ENCODE peak calls at places on chromosomes 12 and 14, in nine cellular contexts. Y, N, V, R, E, D, M, W and U are unnamed samples.

GRCh38 chr14:44149597-44149996 is 357.5 kb downstream of the FSCB start:
- DNase-seq in W (no peak), D (peak; percentile 60), V (no peak), Y (no peak), N (no peak), M (peak; percentile 57), R (no peak), E (no peak), U (no peak)

GRCh38 chr12:104063712-104064030 is 660 bp upstream of the HCFC2 start:
- DNase-seq in E (no peak), D (no peak), V (no peak), N (no peak), W (no peak), R (peak; percentile 22), M (no peak), Y (no peak), U (no peak)

GRCh38 chr14:89221109-89221508 is 195.9 kb downstream of the FOXN3 start:
- DNase-seq in D (peak; percentile 81), R (no peak), N (no peak), E (no peak), Y (no peak), W (no peak), M (no peak), V (no peak), U (no peak)

GRCh38 chr14:68788275-68789001 is 4.4 kb downstream of the ZFP36L1 start:
- DNase-seq in Y (no peak), M (no peak), D (no peak), E (no peak), W (no peak), R (no peak), N (no peak), V (no peak), U (no peak)

GRCh38 chr14:101733211-101733610 is 28.3 kb upstream of the PPP2R5C start:
- DNase-seq in M (no peak), Y (no peak), N (no peak), R (no peak), V (no peak), W (no peak), E (no peak), D (peak; percentile 68), U (no peak)

GRCh38 chr12:68497702-68498101 is 113.0 kb upstream of the RAP1B start:
- DNase-seq in R (no peak), E (no peak), V (no peak), W (no peak), N (no peak), M (peak; percentile 7), Y (no peak), D (peak; percentile 87), U (no peak)

GRCh38 chr14:75307700-75308379 is 29.2 kb downstream of the FOS start:
- DNase-seq in R (peak; percentile 93), D (peak; percentile 90), M (peak; percentile 73), V (peak; percentile 84), Y (peak; percentile 89), N (peak; percentile 95), E (peak; percentile 92), W (peak; percentile 88), U (peak; percentile 90)

GRCh38 chr12:107501681-107502080 is 183.9 kb upstream of the PWP1 start:
- DNase-seq in N (no peak), V (no peak), R (no peak), E (no peak), D (no peak), W (no peak), M (no peak), Y (no peak), U (no peak)

GRCh38 chr12:114625294-114625851 is 58.6 kb downstream of the TBX3 start:
- DNase-seq in E (no peak), V (peak; percentile 50), R (no peak), Y (no peak), W (no peak), M (peak; percentile 43), N (no peak), D (peak; percentile 78), U (no peak)

GRCh38 chr12:26721800-26722199 is 111.2 kb downstream of the ITPR2 start:
- DNase-seq in Y (no peak), D (no peak), N (no peak), M (no peak), E (no peak), R (no peak), V (no peak), W (no peak), U (no peak)

GRCh38 chr12:111409403-111410228 is 3.9 kb downstream of the SH2B3 start:
- DNase-seq in D (peak; percentile 90), W (peak; percentile 84), R (no peak), E (peak; percentile 87), V (peak; percentile 65), N (peak; percentile 86), Y (no peak), M (peak; percentile 90), U (no peak)

DNA sequence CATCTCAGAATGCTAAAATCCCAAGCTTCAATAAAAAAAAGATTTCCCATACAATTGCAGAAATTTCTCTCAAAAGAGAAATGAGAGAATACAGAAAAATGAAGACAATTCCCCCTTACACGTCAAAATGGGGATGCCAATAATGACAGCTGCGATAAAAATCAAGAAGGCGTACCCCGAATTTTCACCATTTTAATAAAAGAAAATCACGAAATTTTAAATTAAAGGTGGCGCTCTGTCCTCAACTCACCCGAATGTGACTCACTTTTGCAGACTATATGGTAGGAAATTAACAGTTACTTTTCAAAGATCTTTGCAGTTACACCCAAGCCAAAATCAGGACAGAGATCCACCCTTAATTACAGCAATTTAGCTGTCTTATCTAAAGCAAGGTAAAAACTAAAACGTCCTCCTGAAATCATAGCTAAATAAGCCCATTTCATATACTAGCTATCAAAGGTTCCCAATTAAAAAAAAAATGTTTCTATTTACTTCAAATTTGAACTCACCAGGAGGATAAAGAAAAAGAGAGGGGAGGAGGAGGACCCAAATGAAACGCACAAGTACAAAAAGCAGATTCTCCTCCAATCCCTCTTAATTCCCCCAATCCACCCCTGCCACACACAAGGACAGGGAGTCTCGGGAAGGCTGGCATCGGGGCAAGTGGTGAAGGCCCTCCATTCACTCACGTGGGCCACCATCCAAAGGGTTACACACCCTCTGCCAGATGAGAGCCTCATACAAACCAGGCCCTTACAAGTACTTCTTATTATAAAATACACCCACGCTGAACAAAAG is 1.9 kb downstream of the ATP2B1 start:
- DNase-seq in N (no peak), W (no peak), R (peak; percentile 19), M (peak; percentile 58), V (peak; percentile 25), E (peak; percentile 51), Y (no peak), D (peak; percentile 22), U (no peak)
- H3K4me1 ChIP-seq in N (no peaks in the 10 kb centered on the region), W (peaks cover 16% of the 10 kb centered on the region), R (peaks cover 4% of the 10 kb centered on the region), M (peaks cover 20% of the 10 kb centered on the region), V (peaks cover 10% of the 10 kb centered on the region), E (peaks cover 45% of the 10 kb centered on the region), Y (no peaks in the 10 kb centered on the region), D (no peaks in the 10 kb centered on the region), U (no peaks in the 10 kb centered on the region)

DNA sequence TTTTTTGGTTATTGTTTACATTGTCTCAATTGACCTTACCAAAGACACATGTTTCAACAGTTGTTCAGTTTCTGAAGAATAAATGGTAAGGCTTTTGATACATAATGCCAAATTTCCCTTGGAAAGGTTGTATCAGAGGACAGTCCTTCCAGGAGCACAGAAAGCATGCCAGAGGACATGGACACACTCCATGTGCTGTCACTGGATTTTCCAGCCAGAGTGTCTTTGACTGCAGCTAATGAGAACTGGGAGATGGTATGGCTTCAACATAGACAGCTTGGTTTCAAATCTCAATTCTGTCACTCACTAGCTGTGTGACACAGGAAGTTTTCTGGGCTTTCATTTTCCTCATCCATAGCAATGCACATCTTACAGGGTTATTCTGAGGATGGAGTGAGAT is 20.6 kb downstream of the NTS start:
- DNase-seq in N (no peak), R (no peak), D (no peak), V (no peak), E (no peak), Y (no peak), M (no peak), W (no peak), U (no peak)
- H3K27ac ChIP-seq in N (no peak overlapping the region), R (no peak overlapping the region), D (no peak overlapping the region), V (no peak overlapping the region), E (no peak overlapping the region), Y (no peak overlapping the region), M (no peak overlapping the region), W (no peak overlapping the region), U (no peak overlapping the region)

GRCh38 chr14:24235804-24236688 is 3.3 kb downstream of the GMPR2 start:
- DNase-seq in N (no peak), D (no peak), W (no peak), V (no peak), E (no peak), Y (no peak), M (no peak), R (no peak), U (no peak)

GRCh38 chr14:24238527-24239037 is 3.8 kb downstream of the TINF2 start:
- DNase-seq in N (no peak), M (no peak), E (no peak), V (no peak), R (no peak), Y (no peak), W (no peak), D (no peak), U (no peak)

GRCh38 chr14:24236689-24237462 is 4.1 kb downstream of the GMPR2 start:
- DNase-seq in D (no peak), R (no peak), V (no peak), N (no peak), M (no peak), W (no peak), Y (no peak), E (no peak), U (no peak)

GRCh38 chr14:24237463-24237955 is 4.8 kb downstream of the GMPR2 start:
- DNase-seq in Y (no peak), M (no peak), D (no peak), E (no peak), W (no peak), R (no peak), N (no peak), V (no peak), U (no peak)

DNA sequence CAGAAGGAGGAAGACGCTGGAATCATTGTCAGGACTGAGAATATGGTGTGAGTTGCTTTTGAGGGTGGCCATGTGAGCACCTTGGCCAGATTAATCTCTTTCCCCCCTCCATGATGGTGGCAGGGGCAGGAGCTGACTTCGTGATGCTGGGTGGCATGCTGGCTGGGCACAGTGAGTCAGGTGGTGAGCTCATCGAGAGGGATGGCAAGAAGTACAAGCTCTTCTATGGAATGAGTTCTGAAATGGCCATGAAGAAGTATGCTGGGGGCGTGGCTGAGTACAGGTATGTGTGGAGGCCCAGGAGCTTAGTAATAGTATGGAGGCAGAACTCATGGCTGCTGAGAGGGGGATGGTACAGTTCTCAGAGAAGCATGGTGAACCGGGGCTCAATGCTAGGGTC is 4.3 kb downstream of the TINF2 start:
- DNase-seq in D (no peak), Y (no peak), M (no peak), N (no peak), W (no peak), V (no peak), R (no peak), E (no peak), U (no peak)
- H3K4me1 ChIP-seq in D (peaks cover 6% of the 10 kb centered on the region), Y (peaks cover 3% of the 10 kb centered on the region), M (peaks cover 3% of the 10 kb centered on the region), N (peaks cover 3% of the 10 kb centered on the region), W (peaks cover 70% of the 10 kb centered on the region), V (peaks cover 6% of the 10 kb centered on the region), R (peaks cover 34% of the 10 kb centered on the region), E (peaks cover 76% of the 10 kb centered on the region), U (peaks cover 47% of the 10 kb centered on the region)

DNA sequence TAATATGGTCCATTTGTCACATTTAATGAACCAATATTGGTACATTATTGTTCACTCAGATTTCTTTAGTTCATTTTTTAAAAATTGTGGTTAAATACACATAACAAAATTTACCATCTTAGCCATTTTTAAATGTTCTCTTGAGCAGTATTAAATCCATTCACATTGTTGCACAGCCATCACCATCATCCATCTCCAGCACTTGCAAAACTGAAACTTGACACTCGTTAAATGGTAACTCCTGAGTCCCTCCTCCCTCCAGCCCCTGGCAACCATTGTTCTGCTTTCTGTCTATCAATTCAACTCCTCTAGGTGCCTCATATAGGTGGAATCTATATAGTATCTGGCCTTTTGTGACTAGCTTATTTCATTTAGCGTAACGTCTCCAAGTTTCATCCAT is 86.4 kb downstream of the ACACB start:
- DNase-seq in V (no peak), E (no peak), W (no peak), N (no peak), R (no peak), Y (no peak), M (no peak), D (no peak), U (no peak)
- H3K27ac ChIP-seq in V (no peak overlapping the region), E (no peak overlapping the region), W (no peak overlapping the region), N (no peak overlapping the region), R (no peak overlapping the region), Y (no peak overlapping the region), M (no peak overlapping the region), D (no peak overlapping the region), U (no peak overlapping the region)